ENCODE peak calls at places on chromosomes 2 and 18, in nine cellular contexts. O is dorsolateral prefrontal cortex, T is osteocyte, Y is left ventricle myocardium inferior, V is H9, A is heart left ventricle, E is MCF 10A, D is cardiac muscle cell, C is GM23338. R is an unnamed sample.

GRCh38 chr2:31067259-31067658 is 71.0 kb downstream of the GALNT14 start:
- DNase-seq in O (no peak), T (no peak), Y (no peak), V (no peak), A (no peak), E (no peak), D (no peak), C (no peak), R (no peak)

GRCh38 chr2:168246483-168247340 is 683 bp downstream of the STK39 start:
- DNase-seq in O (peak), T (peak), Y (peak), V (peak), A (peak), E (peak), D (peak), C (peak), R (peak)

GRCh38 chr2:45935791-45936622 is 284.5 kb downstream of the PRKCE start:
- DNase-seq in O (peak), T (peak), Y (peak), V (peak), A (peak), E (peak), D (peak), C (peak), R (peak)

GRCh38 chr2:144707927-144708326 is 188.0 kb upstream of the ZEB2 start:
- DNase-seq in O (no peak), T (no peak), Y (no peak), V (no peak), A (no peak), E (no peak), D (no peak), C (no peak), R (no peak)

GRCh38 chr18:51614033-51614432 is 416.6 kb upstream of the MEX3C start:
- DNase-seq in O (no peak), T (no peak), Y (no peak), V (no peak), A (no peak), E (peak), D (peak), C (no peak), R (no peak)

GRCh38 chr2:20052872-20053281 is 1.4 kb upstream of the LAPTM4A start:
- DNase-seq in O (peak), T (no peak), Y (peak), V (no peak), A (peak), E (peak), D (no peak), C (peak), R (no peak)

GRCh38 chr2:161436411-161436810 is 20.3 kb downstream of the TBR1 start:
- DNase-seq in O (no peak), T (no peak), Y (no peak), V (no peak), A (no peak), E (peak), D (no peak), C (no peak), R (no peak)

GRCh38 chr2:636649-637405 is 40.4 kb downstream of the TMEM18 start:
- DNase-seq in O (peak), T (no peak), Y (peak), V (peak), A (peak), E (peak), D (peak), C (peak), R (peak)

GRCh38 chr2:10303634-10304378 is 1.1 kb downstream of the HPCAL1 start:
- DNase-seq in O (peak), T (no peak), Y (peak), V (no peak), A (peak), E (peak), D (peak), C (peak), R (peak)

GRCh38 chr2:187333804-187334203 is 114.2 kb downstream of the CALCRL start:
- DNase-seq in O (no peak), T (no peak), Y (no peak), V (no peak), A (no peak), E (no peak), D (no peak), C (no peak), R (no peak)

GRCh38 chr2:98269274-98269673 is 77.0 kb upstream of the CNGA3 start:
- DNase-seq in O (no peak), T (no peak), Y (no peak), V (peak), A (no peak), E (peak), D (peak), C (peak), R (peak)

GRCh38 chr2:235135990-235136561 is 184.3 kb downstream of the SH3BP4 start:
- DNase-seq in O (peak), T (peak), Y (peak), V (peak), A (peak), E (peak), D (peak), C (peak), R (peak)

GRCh38 chr2:43255249-43255960 is 29.0 kb upstream of the ZFP36L2 start:
- DNase-seq in O (no peak), T (no peak), Y (no peak), V (no peak), A (no peak), E (no peak), D (peak), C (no peak), R (no peak)

GRCh38 chr2:239429473-239430350 is 28.9 kb upstream of the HDAC4 start:
- DNase-seq in O (no peak), T (no peak), Y (no peak), V (no peak), A (no peak), E (no peak), D (no peak), C (no peak), R (no peak)

GRCh38 chr2:67877281-67877680 is 185.5 kb downstream of the C1D start:
- DNase-seq in O (no peak), T (no peak), Y (no peak), V (peak), A (no peak), E (no peak), D (no peak), C (peak), R (no peak)

GRCh38 chr2:71455011-71455740 is 1.8 kb downstream of the DYSF start:
- DNase-seq in O (no peak), T (no peak), Y (no peak), V (peak), A (no peak), E (no peak), D (no peak), C (peak), R (no peak)
- TF ChIP-seq CTCF in O (no peak), T (peak), Y (no peak), V (peak), A (no peak), E (no peak), D (no peak), C (no peak), R (no peak)

DNA sequence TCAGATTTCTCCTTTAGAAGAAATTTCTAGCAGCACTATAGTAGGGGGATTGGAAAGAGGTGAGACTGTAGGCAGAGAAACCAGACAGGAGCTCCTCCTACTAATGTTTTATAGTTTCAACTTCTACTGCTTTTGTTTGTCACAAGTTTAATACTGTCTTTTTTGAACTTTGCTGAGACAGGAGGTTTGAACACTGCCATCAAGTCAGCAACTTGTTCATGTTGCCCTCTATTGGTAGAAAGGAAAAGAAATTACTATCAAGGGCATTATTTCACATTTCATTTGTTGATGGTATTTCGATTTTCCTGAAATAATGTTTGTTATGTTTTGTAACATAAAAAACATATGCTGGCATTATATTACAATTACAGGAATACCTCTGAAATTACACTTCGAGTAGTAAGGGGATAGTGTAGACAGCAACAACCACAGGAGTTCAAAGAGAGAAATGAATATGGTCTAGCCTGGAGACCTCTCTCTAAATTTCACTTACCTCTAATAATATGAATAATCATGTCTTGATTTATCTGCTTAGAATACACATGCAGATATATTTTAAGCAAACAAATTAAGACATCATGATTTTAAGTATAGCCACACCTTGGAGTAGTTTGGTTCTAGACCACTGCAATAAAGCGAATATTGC is 12.4 kb upstream of the CCDC88A start:
- DNase-seq in O (no peak), T (no peak), Y (no peak), V (no peak), A (no peak), E (peak), D (no peak), C (peak), R (peak)
- TF ChIP-seq CTCF in O (peak), T (peak), Y (peak), V (peak), A (peak), E (peak), D (peak), C (peak), R (peak)

GRCh38 chr18:48547456-48548403 is 8.9 kb downstream of the CTIF start:
- DNase-seq in O (no peak), T (no peak), Y (peak), V (peak), A (peak), E (peak), D (no peak), C (peak), R (no peak)
- TF ChIP-seq CTCF in O (no peak), T (no peak), Y (no peak), V (no peak), A (no peak), E (no peak), D (no peak), C (no peak), R (no peak)

DNA sequence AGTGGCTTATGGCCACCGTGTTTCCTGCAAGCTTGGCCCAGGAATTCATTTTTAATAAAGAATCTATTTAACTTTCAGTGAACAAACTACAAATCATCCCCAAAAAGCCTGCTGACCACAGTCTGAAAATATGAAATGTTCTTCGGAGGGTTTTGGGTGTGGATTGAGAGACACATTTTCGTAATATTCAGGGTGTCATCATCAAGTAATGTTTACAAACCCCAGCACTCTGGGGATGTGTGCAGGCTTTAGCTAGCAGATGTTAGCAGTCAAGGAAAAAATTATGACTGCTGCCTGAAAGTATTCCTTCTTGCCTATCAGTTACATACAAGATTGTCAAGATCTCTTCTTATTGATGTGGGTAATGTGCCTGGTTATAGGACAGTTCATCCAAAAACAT is 143.9 kb upstream of the FN1 start:
- DNase-seq in O (no peak), T (no peak), Y (no peak), V (no peak), A (no peak), E (peak), D (no peak), C (no peak), R (no peak)
- TF ChIP-seq CTCF in O (no peak), T (no peak), Y (no peak), V (no peak), A (no peak), E (no peak), D (no peak), C (no peak), R (no peak)